ENCODE peak calls at places on chromosomes 1 and 21, in eight cellular contexts. A is IMR-90, W is HCT116, I is K562, T is A549, V is SK-N-SH, H is GM12878, Y is H1. L is an unnamed sample.

GRCh38 chr1:111517464-111518225 is 14.2 kb upstream of the ADORA3 start:
- DNase-seq in A (no peak), W (no peak), I (no peak), T (no peak), V (no peak), H (no peak), Y (no peak), L (no peak)

GRCh38 chr21:45294509-45295291 is 7.0 kb upstream of the POFUT2 start:
- DNase-seq in A (peak), W (no peak), I (no peak), T (no peak), V (peak), H (no peak), Y (peak), L (no peak)

GRCh38 chr1:230797376-230798186 is 50.4 kb downstream of the CAPN9 start:
- DNase-seq in A (peak), W (peak), I (peak), T (peak), V (peak), H (no peak), Y (peak), L (peak)

GRCh38 chr21:27693376-27693775 is 726.5 kb upstream of the ADAMTS5 start:
- DNase-seq in A (peak), W (no peak), I (no peak), T (no peak), V (no peak), H (no peak), Y (no peak), L (no peak)

GRCh38 chr1:12196641-12197482 is 30.1 kb downstream of the TNFRSF1B start:
- DNase-seq in A (no peak), W (no peak), I (no peak), T (no peak), V (no peak), H (no peak), Y (no peak), L (peak)

GRCh38 chr1:27488523-27489138 is 1.3 kb downstream of the WASF2 start:
- DNase-seq in A (peak), W (no peak), I (no peak), T (no peak), V (no peak), H (no peak), Y (no peak), L (no peak)

GRCh38 chr1:172167801-172168596 is 252.5 kb upstream of the C1orf105 start:
- DNase-seq in A (peak), W (no peak), I (no peak), T (no peak), V (peak), H (no peak), Y (no peak), L (no peak)

GRCh38 chr1:177858222-177858894 is 111.5 kb downstream of the SEC16B start:
- DNase-seq in A (peak), W (no peak), I (no peak), T (no peak), V (no peak), H (no peak), Y (no peak), L (no peak)

GRCh38 chr21:36041910-36042309 is 18.4 kb downstream of the SETD4 start:
- DNase-seq in A (no peak), W (no peak), I (no peak), T (no peak), V (no peak), H (no peak), Y (no peak), L (peak)

GRCh38 chr1:40032240-40032891 is 8.2 kb upstream of the CAP1 start:
- DNase-seq in A (peak), W (peak), I (peak), T (peak), V (peak), H (no peak), Y (no peak), L (peak)

GRCh38 chr1:227901906-227902640 is 45.7 kb downstream of the WNT9A start:
- DNase-seq in A (peak), W (peak), I (peak), T (no peak), V (peak), H (no peak), Y (no peak), L (peak)

GRCh38 chr1:209526137-209526536 is 57.4 kb upstream of the CAMK1G start:
- DNase-seq in A (no peak), W (no peak), I (no peak), T (no peak), V (no peak), H (no peak), Y (no peak), L (no peak)

GRCh38 chr1:150572918-150573647 is 6.3 kb downstream of the MCL1 start:
- DNase-seq in A (no peak), W (no peak), I (no peak), T (no peak), V (no peak), H (no peak), Y (no peak), L (no peak)

GRCh38 chr1:227883073-227883520 is 64.6 kb downstream of the WNT9A start:
- DNase-seq in A (no peak), W (no peak), I (peak), T (no peak), V (peak), H (no peak), Y (no peak), L (no peak)

GRCh38 chr1:202807926-202808757 is at the start of gene KDM5B:
- DNase-seq in A (peak), W (peak), I (peak), T (peak), V (peak), H (no peak), Y (peak), L (peak)

GRCh38 chr1:202807367-202807925 is 775 bp downstream of the KDM5B start:
- DNase-seq in A (peak), W (no peak), I (peak), T (peak), V (peak), H (no peak), Y (peak), L (no peak)

GRCh38 chr1:202805886-202806511 is 2.2 kb downstream of the KDM5B start:
- DNase-seq in A (peak), W (no peak), I (peak), T (no peak), V (no peak), H (no peak), Y (no peak), L (no peak)

GRCh38 chr1:202809597-202810159 is 1.1 kb upstream of the PCAT6 start:
- DNase-seq in A (no peak), W (no peak), I (peak), T (no peak), V (no peak), H (no peak), Y (no peak), L (no peak)

GRCh38 chr1:202806845-202807366 is 1.3 kb downstream of the KDM5B start:
- DNase-seq in A (no peak), W (no peak), I (peak), T (no peak), V (no peak), H (no peak), Y (peak), L (no peak)
- TF ChIP-seq RAD21 in A (no peak), W (no peak), I (no peak), T (no peak), V (no peak), H (no peak), Y (no peak), L (no peak)

DNA sequence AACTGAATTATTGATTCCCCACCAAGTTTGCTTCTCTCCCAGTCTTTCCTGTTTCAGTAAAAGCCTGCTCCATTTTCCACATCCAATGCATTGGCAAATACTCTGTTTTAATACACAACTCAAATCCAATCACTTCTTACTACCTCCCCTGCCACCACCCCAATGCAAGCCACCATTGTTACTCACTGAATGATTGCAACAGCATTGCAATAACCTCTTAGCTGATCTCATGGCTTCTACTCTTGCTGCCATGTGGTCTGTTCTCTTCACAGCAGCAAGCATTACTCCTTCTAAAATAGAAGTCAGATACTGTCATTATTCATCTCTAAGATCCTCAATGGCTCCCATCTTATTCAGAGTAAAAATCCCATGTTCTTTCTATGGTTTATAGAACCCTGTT is 123.4 kb downstream of the ATP6V1G3 start:
- DNase-seq in A (peak), W (no peak), I (no peak), T (no peak), V (no peak), H (no peak), Y (no peak), L (no peak)
- TF ChIP-seq RAD21 in A (no peak), W (no peak), I (no peak), T (no peak), V (no peak), H (no peak), Y (no peak), L (no peak)

GRCh38 chr21:32393677-32394001 is 827 bp upstream of the URB1 start:
- DNase-seq in A (no peak), W (no peak), I (no peak), T (no peak), V (no peak), H (no peak), Y (no peak), L (no peak)

GRCh38 chr21:32389337-32390015 is 3.3 kb downstream of the URB1 start:
- DNase-seq in A (peak), W (no peak), I (no peak), T (no peak), V (no peak), H (no peak), Y (no peak), L (no peak)

GRCh38 chr21:32392880-32393676 is at the start of gene URB1:
- DNase-seq in A (peak), W (peak), I (peak), T (peak), V (peak), H (peak), Y (peak), L (peak)

GRCh38 chr21:32392299-32392879 is 423 bp downstream of the URB1 start:
- DNase-seq in A (no peak), W (no peak), I (peak), T (no peak), V (no peak), H (no peak), Y (no peak), L (no peak)

DNA sequence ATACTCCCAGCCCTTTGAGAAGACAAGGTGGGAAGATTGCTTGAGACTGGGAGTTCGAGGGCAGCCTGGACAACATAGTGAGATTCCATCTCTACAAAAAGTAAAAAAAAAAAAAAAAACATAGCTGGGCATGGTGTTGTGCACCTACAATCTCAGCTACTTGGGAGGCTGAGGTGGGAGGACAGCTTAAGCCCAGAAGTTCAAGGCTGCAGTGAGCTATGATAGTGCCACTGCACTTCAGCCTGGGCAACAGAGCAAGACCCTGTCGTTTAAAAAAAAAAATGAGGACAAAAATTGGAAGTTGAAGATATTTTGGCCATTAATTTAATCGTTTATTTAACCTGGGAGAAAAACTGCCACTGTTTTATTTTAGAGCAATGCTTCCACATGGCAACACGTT is 1.1 kb downstream of the URB1 start:
- DNase-seq in A (no peak), W (no peak), I (no peak), T (no peak), V (no peak), H (no peak), Y (no peak), L (no peak)
- TF ChIP-seq RAD21 in A (no peak), W (no peak), I (no peak), T (no peak), V (no peak), H (no peak), Y (no peak), L (no peak)

GRCh38 chr1:104291156-104291555 is 541.5 kb downstream of the AMY1C start:
- DNase-seq in A (no peak), W (no peak), I (no peak), T (no peak), V (no peak), H (no peak), Y (no peak), L (no peak)
- TF ChIP-seq RAD21 in A (no peak), W (no peak), I (no peak), T (no peak), V (no peak), H (no peak), Y (no peak), L (no peak)

GRCh38 chr1:211591980-211592493 is 13.1 kb upstream of the SLC30A1 start:
- DNase-seq in A (peak), W (no peak), I (peak), T (peak), V (no peak), H (no peak), Y (no peak), L (no peak)
- TF ChIP-seq RAD21 in A (no peak), W (no peak), I (no peak), T (no peak), V (no peak), H (no peak), Y (no peak), L (no peak)

GRCh38 chr21:38930065-38930464 is 124.3 kb downstream of the ETS2 start:
- DNase-seq in A (no peak), W (no peak), I (no peak), T (no peak), V (no peak), H (no peak), Y (no peak), L (no peak)
- TF ChIP-seq RAD21 in A (no peak), W (no peak), I (no peak), T (no peak), V (no peak), H (no peak), Y (no peak), L (no peak)

DNA sequence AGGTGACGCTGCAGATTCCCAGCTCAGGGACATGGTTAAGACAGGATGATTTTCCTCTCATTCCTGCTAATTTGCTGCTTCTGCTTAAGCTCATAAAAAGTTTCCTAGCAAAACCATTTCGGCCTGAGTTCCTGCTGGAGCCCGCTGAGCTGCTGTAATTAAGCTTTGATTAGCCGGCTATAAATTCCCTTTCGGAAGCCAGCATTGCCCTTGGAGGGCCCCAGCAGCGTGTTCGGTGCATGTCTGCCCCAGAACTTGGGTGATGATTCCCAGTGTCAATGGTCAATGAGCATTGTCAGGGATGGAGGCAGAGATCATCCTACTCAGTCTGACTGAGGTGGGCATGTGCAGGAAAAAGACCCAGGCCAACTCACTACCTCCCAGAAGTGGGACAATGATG is 257.4 kb downstream of the GRIK3 start:
- DNase-seq in A (no peak), W (no peak), I (no peak), T (no peak), V (no peak), H (no peak), Y (no peak), L (no peak)
- TF ChIP-seq RAD21 in A (no peak), W (no peak), I (no peak), T (no peak), V (no peak), H (no peak), Y (no peak), L (no peak)

DNA sequence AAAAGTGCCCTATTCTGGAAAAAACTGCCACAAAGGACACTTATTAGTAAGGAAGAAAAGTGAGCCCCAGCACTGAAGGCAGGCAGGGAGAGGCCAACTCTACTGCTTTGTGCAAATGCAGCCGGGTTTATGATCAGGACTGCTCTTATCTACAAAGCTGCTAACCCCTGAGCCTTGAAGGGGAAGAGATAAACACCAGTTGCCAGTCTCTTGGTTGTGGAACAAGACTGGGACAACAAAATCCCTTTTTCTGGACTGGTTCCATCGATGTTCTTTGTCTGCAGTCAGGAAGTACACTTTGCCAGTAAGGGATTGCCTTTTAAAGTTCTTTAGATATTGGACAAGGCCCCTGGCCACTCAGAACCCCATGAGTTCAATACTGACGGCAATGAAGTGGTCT is 43.8 kb downstream of the GNB1 start:
- DNase-seq in A (no peak), W (no peak), I (peak), T (no peak), V (no peak), H (no peak), Y (no peak), L (peak)
- TF ChIP-seq RAD21 in A (no peak), W (no peak), I (peak), T (no peak), V (no peak), H (no peak), Y (no peak), L (no peak)

GRCh38 chr21:42459065-42459430 is 37.0 kb downstream of the RSPH1 start:
- DNase-seq in A (no peak), W (no peak), I (no peak), T (no peak), V (no peak), H (no peak), Y (no peak), L (no peak)

GRCh38 chr21:42461881-42462877 is 33.8 kb downstream of the RSPH1 start:
- DNase-seq in A (no peak), W (no peak), I (no peak), T (no peak), V (no peak), H (no peak), Y (no peak), L (no peak)

GRCh38 chr21:42459583-42460215 is 36.3 kb downstream of the RSPH1 start:
- DNase-seq in A (no peak), W (no peak), I (no peak), T (no peak), V (no peak), H (no peak), Y (no peak), L (no peak)

GRCh38 chr21:42461185-42461520 is 34.9 kb downstream of the RSPH1 start:
- DNase-seq in A (no peak), W (no peak), I (no peak), T (no peak), V (no peak), H (no peak), Y (no peak), L (no peak)

GRCh38 chr21:42460391-42461184 is 35.4 kb downstream of the RSPH1 start:
- DNase-seq in A (no peak), W (no peak), I (no peak), T (no peak), V (peak), H (peak), Y (no peak), L (no peak)
- TF ChIP-seq RAD21 in A (no peak), W (no peak), I (no peak), T (no peak), V (no peak), H (no peak), Y (no peak), L (no peak)

DNA sequence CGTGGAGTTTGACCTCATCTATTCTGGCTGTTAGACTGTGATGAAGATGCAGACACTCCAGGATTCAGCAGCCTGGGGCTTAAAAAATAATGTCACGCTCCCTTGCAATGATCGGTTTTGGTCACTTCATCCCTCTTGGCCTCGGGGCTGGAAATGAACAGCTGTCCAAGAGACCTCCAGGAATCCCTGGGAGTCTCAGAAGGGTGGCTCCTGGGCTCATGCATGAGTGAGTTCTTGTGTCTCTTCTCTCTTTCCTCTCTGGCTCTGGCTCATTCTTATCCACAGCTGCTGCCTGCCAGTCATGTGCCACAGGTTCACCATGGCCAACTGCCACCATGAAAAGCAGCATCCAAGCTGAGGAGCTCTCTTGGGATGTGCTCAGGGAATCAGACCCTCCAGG is 16.0 kb upstream of the PCP4 start:
- DNase-seq in A (no peak), W (no peak), I (no peak), T (no peak), V (no peak), H (no peak), Y (no peak), L (no peak)
- TF ChIP-seq RAD21 in A (no peak), W (no peak), I (no peak), T (no peak), V (no peak), H (no peak), Y (no peak), L (no peak)